ENCODE peak calls at places on chromosome 16, in seven cellular contexts. One of them, this sample, is unnamed.

GRCh38 chr16:57900796-57901479 is 70.0 kb downstream of the CNGB1 start:
- DNase-seq in tibial artery: no peak
- DNase-seq in Calu3: no peak
- DNase-seq in body of pancreas: no peak
- DNase-seq in AG09319: no peak
- DNase-seq in endothelial cell: no peak
- DNase-seq in adrenal gland: no peak
- DNase-seq in this sample: no peak

GRCh38 chr16:3029499-3030127 is 5.8 kb downstream of the THOC6 start:
- DNase-seq in tibial artery: no peak
- DNase-seq in Calu3: no peak
- DNase-seq in body of pancreas: peak
- DNase-seq in AG09319: no peak
- DNase-seq in endothelial cell: no peak
- DNase-seq in adrenal gland: no peak
- DNase-seq in this sample: no peak

GRCh38 chr16:1990336-1991134 is 765 bp downstream of the SYNGR3 start:
- DNase-seq in tibial artery: no peak
- DNase-seq in Calu3: peak
- DNase-seq in body of pancreas: peak
- DNase-seq in AG09319: no peak
- DNase-seq in endothelial cell: no peak
- DNase-seq in adrenal gland: no peak
- DNase-seq in this sample: no peak

GRCh38 chr16:11597737-11598136 is 11.0 kb upstream of the LITAF start:
- DNase-seq in tibial artery: no peak
- DNase-seq in Calu3: no peak
- DNase-seq in body of pancreas: no peak
- DNase-seq in AG09319: no peak
- DNase-seq in endothelial cell: no peak
- DNase-seq in adrenal gland: no peak
- DNase-seq in this sample: no peak

GRCh38 chr16:15613676-15614075 is 29.3 kb downstream of the MARF1 start:
- DNase-seq in tibial artery: no peak
- DNase-seq in Calu3: no peak
- DNase-seq in body of pancreas: no peak
- DNase-seq in AG09319: no peak
- DNase-seq in endothelial cell: no peak
- DNase-seq in adrenal gland: no peak
- DNase-seq in this sample: no peak

GRCh38 chr16:68404736-68405345 is 43.5 kb downstream of the SMPD3 start:
- DNase-seq in tibial artery: no peak
- DNase-seq in Calu3: no peak
- DNase-seq in body of pancreas: no peak
- DNase-seq in AG09319: no peak
- DNase-seq in endothelial cell: no peak
- DNase-seq in adrenal gland: peak
- DNase-seq in this sample: no peak

GRCh38 chr16:58493756-58494431 is 6.0 kb upstream of the NDRG4 start:
- DNase-seq in tibial artery: no peak
- DNase-seq in Calu3: no peak
- DNase-seq in body of pancreas: no peak
- DNase-seq in AG09319: no peak
- DNase-seq in endothelial cell: no peak
- DNase-seq in adrenal gland: no peak
- DNase-seq in this sample: no peak

GRCh38 chr16:89951509-89951908 is 3.0 kb downstream of the DEF8 start:
- DNase-seq in tibial artery: no peak
- DNase-seq in Calu3: no peak
- DNase-seq in body of pancreas: no peak
- DNase-seq in AG09319: no peak
- DNase-seq in endothelial cell: no peak
- DNase-seq in adrenal gland: no peak
- DNase-seq in this sample: no peak

GRCh38 chr16:89407282-89407924 is 83.0 kb downstream of the ANKRD11 start:
- DNase-seq in tibial artery: no peak
- DNase-seq in Calu3: no peak
- DNase-seq in body of pancreas: no peak
- DNase-seq in AG09319: no peak
- DNase-seq in endothelial cell: no peak
- DNase-seq in adrenal gland: no peak
- DNase-seq in this sample: no peak

GRCh38 chr16:84177740-84178070 is 9.2 kb downstream of the TAF1C start:
- DNase-seq in tibial artery: no peak
- DNase-seq in Calu3: no peak
- DNase-seq in body of pancreas: no peak
- DNase-seq in AG09319: no peak
- DNase-seq in endothelial cell: no peak
- DNase-seq in adrenal gland: peak
- DNase-seq in this sample: peak

GRCh38 chr16:68444058-68444657 is 4.2 kb downstream of the SMPD3 start:
- DNase-seq in tibial artery: no peak
- DNase-seq in Calu3: peak
- DNase-seq in body of pancreas: peak
- DNase-seq in AG09319: no peak
- DNase-seq in endothelial cell: peak
- DNase-seq in adrenal gland: peak
- DNase-seq in this sample: no peak

GRCh38 chr16:54934536-54935410 is 4.1 kb downstream of the IRX5 start:
- DNase-seq in tibial artery: no peak
- DNase-seq in Calu3: no peak
- DNase-seq in body of pancreas: no peak
- DNase-seq in AG09319: no peak
- DNase-seq in endothelial cell: peak
- DNase-seq in adrenal gland: no peak
- DNase-seq in this sample: peak

GRCh38 chr16:28503470-28504259 is 3.0 kb downstream of the IL27 start:
- DNase-seq in tibial artery: no peak
- DNase-seq in Calu3: no peak
- DNase-seq in body of pancreas: no peak
- DNase-seq in AG09319: no peak
- DNase-seq in endothelial cell: no peak
- DNase-seq in adrenal gland: no peak
- DNase-seq in this sample: no peak

GRCh38 chr16:87129771-87130170 is 187.4 kb downstream of the C16orf95 start:
- DNase-seq in tibial artery: no peak
- DNase-seq in Calu3: peak
- DNase-seq in body of pancreas: no peak
- DNase-seq in AG09319: no peak
- DNase-seq in endothelial cell: no peak
- DNase-seq in adrenal gland: no peak
- DNase-seq in this sample: no peak

GRCh38 chr16:89316701-89317100 is 99.2 kb downstream of the ZNF778 start:
- DNase-seq in tibial artery: no peak
- DNase-seq in Calu3: no peak
- DNase-seq in body of pancreas: no peak
- DNase-seq in AG09319: no peak
- DNase-seq in endothelial cell: no peak
- DNase-seq in adrenal gland: no peak
- DNase-seq in this sample: no peak

GRCh38 chr16:89396156-89396555 is 94.2 kb downstream of the ANKRD11 start:
- DNase-seq in tibial artery: no peak
- DNase-seq in Calu3: no peak
- DNase-seq in body of pancreas: no peak
- DNase-seq in AG09319: no peak
- DNase-seq in endothelial cell: no peak
- DNase-seq in adrenal gland: no peak
- DNase-seq in this sample: no peak

GRCh38 chr16:73192227-73192894 is 144.4 kb upstream of the ZFHX3 start:
- DNase-seq in tibial artery: no peak
- DNase-seq in Calu3: no peak
- DNase-seq in body of pancreas: no peak
- DNase-seq in AG09319: no peak
- DNase-seq in endothelial cell: no peak
- DNase-seq in adrenal gland: no peak
- DNase-seq in this sample: peak

GRCh38 chr16:4373909-4374742 is 2.5 kb downstream of the VASN start:
- DNase-seq in tibial artery: peak
- DNase-seq in Calu3: peak
- DNase-seq in body of pancreas: peak
- DNase-seq in AG09319: peak
- DNase-seq in endothelial cell: peak
- DNase-seq in adrenal gland: peak
- DNase-seq in this sample: peak

GRCh38 chr16:80931985-80932720 is 74.5 kb downstream of the CMC2 start:
- DNase-seq in tibial artery: peak
- DNase-seq in Calu3: peak
- DNase-seq in body of pancreas: peak
- DNase-seq in AG09319: no peak
- DNase-seq in endothelial cell: peak
- DNase-seq in adrenal gland: peak
- DNase-seq in this sample: peak

GRCh38 chr16:55039931-55040330 is 109.3 kb downstream of the IRX5 start:
- DNase-seq in tibial artery: no peak
- DNase-seq in Calu3: no peak
- DNase-seq in body of pancreas: no peak
- DNase-seq in AG09319: no peak
- DNase-seq in endothelial cell: no peak
- DNase-seq in adrenal gland: no peak
- DNase-seq in this sample: no peak

GRCh38 chr16:89318871-89319627 is 101.5 kb downstream of the ZNF778 start:
- DNase-seq in tibial artery: no peak
- DNase-seq in Calu3: no peak
- DNase-seq in body of pancreas: no peak
- DNase-seq in AG09319: no peak
- DNase-seq in endothelial cell: no peak
- DNase-seq in adrenal gland: no peak
- DNase-seq in this sample: no peak

GRCh38 chr16:1884155-1884760 is 12.3 kb upstream of the MEIOB start:
- DNase-seq in tibial artery: no peak
- DNase-seq in Calu3: peak
- DNase-seq in body of pancreas: peak
- DNase-seq in AG09319: no peak
- DNase-seq in endothelial cell: no peak
- DNase-seq in adrenal gland: no peak
- DNase-seq in this sample: no peak

GRCh38 chr16:89863741-89864391 is 9.5 kb upstream of the TCF25 start:
- DNase-seq in tibial artery: no peak
- DNase-seq in Calu3: no peak
- DNase-seq in body of pancreas: no peak
- DNase-seq in AG09319: no peak
- DNase-seq in endothelial cell: no peak
- DNase-seq in adrenal gland: peak
- DNase-seq in this sample: no peak

GRCh38 chr16:67346328-67346727 is 19.7 kb downstream of the LRRC36 start:
- DNase-seq in tibial artery: no peak
- DNase-seq in Calu3: no peak
- DNase-seq in body of pancreas: no peak
- DNase-seq in AG09319: no peak
- DNase-seq in endothelial cell: no peak
- DNase-seq in adrenal gland: no peak
- DNase-seq in this sample: no peak

GRCh38 chr16:67345401-67345800 is 18.8 kb downstream of the LRRC36 start:
- DNase-seq in tibial artery: no peak
- DNase-seq in Calu3: no peak
- DNase-seq in body of pancreas: no peak
- DNase-seq in AG09319: no peak
- DNase-seq in endothelial cell: no peak
- DNase-seq in adrenal gland: no peak
- DNase-seq in this sample: no peak

DNA sequence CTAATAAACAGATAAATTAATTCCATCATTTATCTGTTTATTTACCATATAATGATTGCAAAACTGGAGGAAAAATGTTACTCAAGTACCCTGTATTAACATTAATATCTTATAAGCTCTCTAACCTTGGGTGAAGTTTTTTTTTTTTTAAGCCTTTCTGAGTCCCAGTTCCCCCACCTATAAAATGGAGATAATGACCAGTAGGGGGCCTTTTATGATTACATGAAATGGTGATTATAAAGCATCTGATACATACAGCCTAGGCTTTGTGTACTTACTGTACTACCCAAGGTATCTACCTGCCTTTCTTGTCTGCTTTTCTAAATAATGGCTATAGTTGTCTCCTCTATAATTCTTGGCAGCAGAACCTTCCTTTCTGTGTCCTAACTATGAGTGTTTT is 22.6 kb downstream of the LRRC36 start:
- DNase-seq in tibial artery: no peak
- DNase-seq in Calu3: no peak
- DNase-seq in body of pancreas: no peak
- DNase-seq in AG09319: no peak
- DNase-seq in endothelial cell: no peak
- DNase-seq in adrenal gland: no peak
- DNase-seq in this sample: no peak
- TF ChIP-seq CTCF in tibial artery: peak
- TF ChIP-seq CTCF in Calu3: peak
- TF ChIP-seq CTCF in body of pancreas: peak
- TF ChIP-seq CTCF in AG09319: peak
- TF ChIP-seq CTCF in endothelial cell: peak
- TF ChIP-seq CTCF in adrenal gland: no peak
- TF ChIP-seq CTCF in this sample: peak

DNA sequence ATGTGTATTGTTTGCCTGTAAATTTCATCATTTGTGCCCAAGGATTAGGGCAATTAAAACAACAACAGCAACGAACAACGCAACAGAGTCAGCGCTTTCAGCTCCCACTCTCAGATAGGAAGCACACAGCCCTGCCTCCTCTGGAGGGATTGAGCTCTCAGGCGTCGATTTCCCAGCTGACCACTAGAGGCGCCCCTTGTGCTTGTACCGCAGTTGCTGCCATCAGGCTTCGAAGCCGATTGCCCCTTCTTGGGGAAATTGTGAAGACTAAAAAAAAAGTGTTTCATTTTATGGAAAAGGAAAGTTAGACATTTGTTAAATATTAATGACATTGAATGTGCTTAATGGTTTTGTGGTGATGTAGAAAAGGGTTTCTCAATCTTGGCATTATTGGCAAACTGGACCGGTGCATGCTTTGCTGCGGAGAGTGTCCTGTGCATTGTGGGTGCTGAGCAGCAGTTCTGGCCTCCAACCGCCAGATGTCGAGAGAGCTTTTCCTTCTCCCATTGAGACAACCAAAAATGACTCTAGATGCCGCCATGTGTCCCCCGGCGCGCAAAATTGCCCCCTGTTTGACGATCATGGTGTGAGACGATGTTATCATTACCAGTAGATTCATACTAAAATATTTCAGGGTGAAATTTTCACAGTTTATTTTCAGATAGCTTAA is 650.4 kb upstream of the RBFOX1 start:
- DNase-seq in tibial artery: peak
- DNase-seq in Calu3: peak
- DNase-seq in body of pancreas: peak
- DNase-seq in AG09319: no peak
- DNase-seq in endothelial cell: peak
- DNase-seq in adrenal gland: peak
- DNase-seq in this sample: no peak
- TF ChIP-seq CTCF in tibial artery: no peak
- TF ChIP-seq CTCF in Calu3: peak
- TF ChIP-seq CTCF in body of pancreas: peak
- TF ChIP-seq CTCF in AG09319: no peak
- TF ChIP-seq CTCF in endothelial cell: peak
- TF ChIP-seq CTCF in adrenal gland: peak
- TF ChIP-seq CTCF in this sample: peak

GRCh38 chr16:56793504-56793903 is 63.6 kb downstream of the NUP93 start:
- DNase-seq in tibial artery: no peak
- DNase-seq in Calu3: no peak
- DNase-seq in body of pancreas: peak
- DNase-seq in AG09319: no peak
- DNase-seq in endothelial cell: peak
- DNase-seq in adrenal gland: peak
- DNase-seq in this sample: no peak
- TF ChIP-seq CTCF in tibial artery: no peak
- TF ChIP-seq CTCF in Calu3: no peak
- TF ChIP-seq CTCF in body of pancreas: peak
- TF ChIP-seq CTCF in AG09319: peak
- TF ChIP-seq CTCF in endothelial cell: no peak
- TF ChIP-seq CTCF in adrenal gland: peak
- TF ChIP-seq CTCF in this sample: peak

GRCh38 chr16:22099256-22099975 is 7.1 kb downstream of the VWA3A start:
- DNase-seq in tibial artery: no peak
- DNase-seq in Calu3: no peak
- DNase-seq in body of pancreas: no peak
- DNase-seq in AG09319: no peak
- DNase-seq in endothelial cell: no peak
- DNase-seq in adrenal gland: no peak
- DNase-seq in this sample: no peak
- TF ChIP-seq CTCF in tibial artery: no peak
- TF ChIP-seq CTCF in Calu3: no peak
- TF ChIP-seq CTCF in body of pancreas: no peak
- TF ChIP-seq CTCF in AG09319: no peak
- TF ChIP-seq CTCF in endothelial cell: no peak
- TF ChIP-seq CTCF in adrenal gland: no peak
- TF ChIP-seq CTCF in this sample: no peak

This sample was measured in AG09309.